ENCODE peak calls at places on chromosomes 13 and 19, in six cellular contexts. T is T-cell; Z is lower lobe of right lung; V is right lobe of liver; W is RWPE2; U is activated naive CD8-positive, alpha-beta T cell treated with anti-CD3 and anti-CD28 coated beads, Interleukin-2, amount 10 ng/mL, durations not matched to agents 7 days and 5 days. O is an unnamed sample.

GRCh38 chr13:110182003-110182402 is 125.0 kb downstream of the COL4A1 start:
- ATAC-seq in T (no peak), Z (no peak), V (no peak), W (no peak), U (no peak), O (no peak)

GRCh38 chr19:35240322-35240721 is 8.5 kb upstream of the LSR start:
- ATAC-seq in T (peak; percentile 98), Z (peak; percentile 57), V (no peak), W (no peak), U (peak; percentile 52), O (peak; percentile 89)

GRCh38 chr13:100497394-100497793 is 91.2 kb downstream of the GGACT start:
- ATAC-seq in T (no peak), Z (no peak), V (no peak), W (no peak), U (no peak), O (no peak)

GRCh38 chr13:31797154-31797775 is 57.9 kb downstream of the RXFP2 start:
- ATAC-seq in T (no peak), Z (no peak), V (peak; percentile 60), W (peak; percentile 46), U (no peak), O (no peak)

GRCh38 chr19:13959962-13960862 is 7.9 kb downstream of the DCAF15 start:
- ATAC-seq in T (peak; percentile 60), Z (peak; percentile 7), V (peak; percentile 42), W (peak; percentile 19), U (peak; percentile 22), O (peak; percentile 46)

GRCh38 chr13:114067381-114067885 is 65.0 kb downstream of the RASA3 start:
- ATAC-seq in T (peak; percentile 56), Z (no peak), V (no peak), W (no peak), U (peak; percentile 20), O (peak; percentile 75)

GRCh38 chr13:88707652-88708051 is 1036.5 kb downstream of the SLITRK5 start:
- ATAC-seq in T (peak; percentile 45), Z (no peak), V (no peak), W (no peak), U (no peak), O (no peak)

GRCh38 chr19:5403968-5404640 is 51.1 kb upstream of the ZNRF4 start:
- ATAC-seq in T (no peak), Z (peak; percentile 86), V (peak; percentile 66), W (peak; percentile 97), U (peak; percentile 67), O (peak; percentile 54)